ENCODE peak calls at places on chromosomes 12 and 14, in nine cellular contexts. One of them, this sample, is unnamed.

GRCh38 chr14:70906785-70907171 is 481 bp upstream of the PCNX1 start:
- DNase-seq in thoracic aorta: no peak
- DNase-seq in breast epithelium: no peak
- DNase-seq in upper lobe of right lung: no peak
- DNase-seq in heart right ventricle: no peak
- DNase-seq in fibroblast of lung: no peak
- DNase-seq in OCI-LY7: no peak
- DNase-seq in CD8-positive, alpha-beta memory T cell: no peak
- DNase-seq in tibial artery: no peak
- DNase-seq in this sample: no peak

GRCh38 chr14:24185741-24186140 is 2.9 kb downstream of the IPO4 start:
- DNase-seq in breast epithelium: no peak
- DNase-seq in fibroblast of lung: no peak
- DNase-seq in upper lobe of right lung: no peak
- DNase-seq in thoracic aorta: no peak
- DNase-seq in heart right ventricle: no peak
- DNase-seq in tibial artery: no peak
- DNase-seq in OCI-LY7: no peak
- DNase-seq in CD8-positive, alpha-beta memory T cell: no peak
- DNase-seq in this sample: no peak

GRCh38 chr14:30906752-30907658 is 32.6 kb downstream of the COCH start:
- DNase-seq in tibial artery: no peak
- DNase-seq in CD8-positive, alpha-beta memory T cell: no peak
- DNase-seq in thoracic aorta: no peak
- DNase-seq in breast epithelium: no peak
- DNase-seq in fibroblast of lung: no peak
- DNase-seq in upper lobe of right lung: no peak
- DNase-seq in heart right ventricle: no peak
- DNase-seq in OCI-LY7: peak; percentile 36
- DNase-seq in this sample: no peak

GRCh38 chr12:52170827-52171226 is 21.0 kb downstream of the KRT80 start:
- DNase-seq in breast epithelium: no peak
- DNase-seq in thoracic aorta: no peak
- DNase-seq in upper lobe of right lung: no peak
- DNase-seq in tibial artery: no peak
- DNase-seq in fibroblast of lung: no peak
- DNase-seq in CD8-positive, alpha-beta memory T cell: no peak
- DNase-seq in heart right ventricle: no peak
- DNase-seq in OCI-LY7: no peak
- DNase-seq in this sample: no peak

GRCh38 chr12:130831246-130831645 is 7.8 kb downstream of the STX2 start:
- DNase-seq in tibial artery: no peak
- DNase-seq in CD8-positive, alpha-beta memory T cell: no peak
- DNase-seq in heart right ventricle: no peak
- DNase-seq in fibroblast of lung: no peak
- DNase-seq in thoracic aorta: no peak
- DNase-seq in upper lobe of right lung: no peak
- DNase-seq in OCI-LY7: no peak
- DNase-seq in breast epithelium: no peak
- DNase-seq in this sample: no peak

GRCh38 chr14:44449694-44450093 is 57.4 kb downstream of the FSCB start:
- DNase-seq in thoracic aorta: no peak
- DNase-seq in heart right ventricle: no peak
- DNase-seq in fibroblast of lung: no peak
- DNase-seq in upper lobe of right lung: no peak
- DNase-seq in tibial artery: no peak
- DNase-seq in CD8-positive, alpha-beta memory T cell: no peak
- DNase-seq in OCI-LY7: no peak
- DNase-seq in breast epithelium: no peak
- DNase-seq in this sample: no peak

GRCh38 chr12:95037906-95038305 is 34.4 kb upstream of the NDUFA12 start:
- DNase-seq in tibial artery: no peak
- DNase-seq in heart right ventricle: no peak
- DNase-seq in upper lobe of right lung: no peak
- DNase-seq in fibroblast of lung: peak; percentile 5
- DNase-seq in CD8-positive, alpha-beta memory T cell: no peak
- DNase-seq in breast epithelium: no peak
- DNase-seq in thoracic aorta: no peak
- DNase-seq in OCI-LY7: no peak
- DNase-seq in this sample: no peak

GRCh38 chr14:102046337-102047278 is 40.2 kb downstream of the HSP90AA1 start:
- DNase-seq in OCI-LY7: peak; percentile 45
- DNase-seq in upper lobe of right lung: peak; percentile 88
- DNase-seq in fibroblast of lung: peak; percentile 56
- DNase-seq in tibial artery: peak; percentile 95
- DNase-seq in CD8-positive, alpha-beta memory T cell: peak; percentile 9
- DNase-seq in thoracic aorta: peak; percentile 65
- DNase-seq in breast epithelium: peak; percentile 92
- DNase-seq in heart right ventricle: peak; percentile 81
- DNase-seq in this sample: peak; percentile 90

DNA sequence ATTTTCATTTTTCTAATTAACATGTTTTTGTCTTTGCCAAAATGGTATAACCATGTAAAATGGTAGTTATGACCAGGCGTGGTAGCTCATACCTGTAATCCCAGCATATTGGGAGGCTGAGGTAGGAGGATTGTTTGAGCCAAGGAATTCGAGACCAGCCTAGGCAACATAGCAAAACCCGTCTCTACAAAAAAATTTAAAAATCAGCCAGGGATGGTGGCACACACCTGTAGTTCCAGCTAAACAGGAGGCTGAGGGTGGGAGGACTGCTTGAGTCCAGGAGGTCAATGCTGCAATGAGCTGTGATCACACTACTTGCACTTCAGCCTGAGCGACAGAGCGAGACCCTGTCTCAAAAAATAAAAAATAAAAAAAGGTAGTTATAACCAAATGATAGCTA is 23.1 kb downstream of the PPTC7 start:
- DNase-seq in thoracic aorta: no peak
- DNase-seq in heart right ventricle: no peak
- DNase-seq in OCI-LY7: no peak
- DNase-seq in fibroblast of lung: no peak
- DNase-seq in breast epithelium: no peak
- DNase-seq in CD8-positive, alpha-beta memory T cell: no peak
- DNase-seq in tibial artery: no peak
- DNase-seq in upper lobe of right lung: no peak
- DNase-seq in this sample: no peak
- H3K4me1 ChIP-seq in thoracic aorta: peaks cover 23% of the 10 kb centered on the region
- H3K4me1 ChIP-seq in heart right ventricle: peaks cover 63% of the 10 kb centered on the region
- H3K4me1 ChIP-seq in OCI-LY7: peaks cover 44% of the 10 kb centered on the region
- H3K4me1 ChIP-seq in fibroblast of lung: peaks cover 18% of the 10 kb centered on the region
- H3K4me1 ChIP-seq in breast epithelium: no peaks in the 10 kb centered on the region
- H3K4me1 ChIP-seq in CD8-positive, alpha-beta memory T cell: peaks cover 58% of the 10 kb centered on the region
- H3K4me1 ChIP-seq in tibial artery: peaks cover 30% of the 10 kb centered on the region
- H3K4me1 ChIP-seq in upper lobe of right lung: peaks cover 32% of the 10 kb centered on the region
- H3K4me1 ChIP-seq in this sample: peaks cover 8% of the 10 kb centered on the region

GRCh38 chr14:67940476-67940875 is 120.9 kb downstream of the RAD51B start:
- DNase-seq in thoracic aorta: no peak
- DNase-seq in upper lobe of right lung: no peak
- DNase-seq in OCI-LY7: no peak
- DNase-seq in tibial artery: no peak
- DNase-seq in CD8-positive, alpha-beta memory T cell: no peak
- DNase-seq in heart right ventricle: no peak
- DNase-seq in fibroblast of lung: no peak
- DNase-seq in breast epithelium: no peak
- DNase-seq in this sample: no peak
- H3K27ac ChIP-seq in thoracic aorta: peak overlapping the region; percentile 56
- H3K27ac ChIP-seq in upper lobe of right lung: peak overlapping the region; percentile 61
- H3K27ac ChIP-seq in OCI-LY7: no peak overlapping the region
- H3K27ac ChIP-seq in tibial artery: peak overlapping the region; percentile 75
- H3K27ac ChIP-seq in CD8-positive, alpha-beta memory T cell: no peak overlapping the region
- H3K27ac ChIP-seq in heart right ventricle: peak overlapping the region; percentile 65
- H3K27ac ChIP-seq in fibroblast of lung: peak overlapping the region; percentile 31
- H3K27ac ChIP-seq in breast epithelium: peak overlapping the region; percentile 86
- H3K27ac ChIP-seq in this sample: peak overlapping the region; percentile 68

DNA sequence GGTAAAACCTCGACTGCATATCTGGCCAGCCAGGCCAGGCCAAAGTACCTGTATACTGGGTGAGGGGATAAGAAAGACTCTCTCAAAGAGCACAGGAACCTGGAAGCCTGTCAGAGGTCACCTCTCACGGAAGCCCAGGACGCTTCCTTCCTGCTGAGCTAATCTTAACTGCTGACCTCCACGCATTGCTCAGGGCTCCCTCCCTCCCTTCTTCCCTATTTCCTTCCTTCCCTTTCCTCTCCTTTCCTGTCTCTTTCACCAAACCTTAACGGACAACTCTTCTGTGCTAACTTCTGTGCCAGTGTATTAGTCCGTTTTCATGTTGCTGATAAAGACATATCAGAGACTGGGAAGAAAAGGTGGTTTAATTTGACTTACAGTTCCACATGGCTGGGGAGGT is 14.8 kb upstream of the RNASE10 start:
- DNase-seq in upper lobe of right lung: no peak
- DNase-seq in thoracic aorta: no peak
- DNase-seq in breast epithelium: no peak
- DNase-seq in heart right ventricle: no peak
- DNase-seq in CD8-positive, alpha-beta memory T cell: no peak
- DNase-seq in OCI-LY7: no peak
- DNase-seq in tibial artery: no peak
- DNase-seq in fibroblast of lung: no peak
- DNase-seq in this sample: no peak
- H3K4me1 ChIP-seq in upper lobe of right lung: peaks cover 2% of the 10 kb centered on the region
- H3K4me1 ChIP-seq in thoracic aorta: no peaks in the 10 kb centered on the region
- H3K4me1 ChIP-seq in breast epithelium: no peaks in the 10 kb centered on the region
- H3K4me1 ChIP-seq in heart right ventricle: peaks cover 30% of the 10 kb centered on the region
- H3K4me1 ChIP-seq in CD8-positive, alpha-beta memory T cell: peaks cover 64% of the 10 kb centered on the region
- H3K4me1 ChIP-seq in OCI-LY7: no peaks in the 10 kb centered on the region
- H3K4me1 ChIP-seq in tibial artery: no peaks in the 10 kb centered on the region
- H3K4me1 ChIP-seq in fibroblast of lung: peaks cover 2% of the 10 kb centered on the region
- H3K4me1 ChIP-seq in this sample: no peaks in the 10 kb centered on the region

DNA sequence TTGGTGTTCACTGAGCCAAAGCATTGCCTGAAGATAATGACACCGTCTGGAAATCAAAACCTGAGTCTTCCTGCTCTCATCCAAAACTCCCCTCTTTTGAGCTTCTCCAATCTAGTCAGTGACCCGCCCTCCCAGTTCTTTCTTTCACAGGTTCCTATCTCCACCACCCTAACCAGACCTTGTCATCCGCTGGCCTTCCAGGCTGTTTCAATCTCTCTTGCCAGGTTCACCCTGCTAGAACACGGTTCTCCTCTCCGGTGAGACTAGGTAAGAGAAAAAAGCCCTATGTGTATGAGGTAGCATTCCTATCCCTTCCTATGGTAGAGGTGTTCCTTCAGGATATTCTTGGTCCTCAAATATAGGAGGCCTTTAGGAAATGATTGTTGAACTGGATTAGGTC is 21.4 kb downstream of the SUSD6 start:
- DNase-seq in fibroblast of lung: no peak
- DNase-seq in upper lobe of right lung: no peak
- DNase-seq in tibial artery: no peak
- DNase-seq in heart right ventricle: no peak
- DNase-seq in thoracic aorta: no peak
- DNase-seq in OCI-LY7: no peak
- DNase-seq in CD8-positive, alpha-beta memory T cell: no peak
- DNase-seq in breast epithelium: no peak
- DNase-seq in this sample: no peak
- H3K27ac ChIP-seq in fibroblast of lung: no peak overlapping the region
- H3K27ac ChIP-seq in upper lobe of right lung: peak overlapping the region; percentile 56
- H3K27ac ChIP-seq in tibial artery: no peak overlapping the region
- H3K27ac ChIP-seq in heart right ventricle: peak overlapping the region; percentile 11
- H3K27ac ChIP-seq in thoracic aorta: no peak overlapping the region
- H3K27ac ChIP-seq in OCI-LY7: no peak overlapping the region
- H3K27ac ChIP-seq in CD8-positive, alpha-beta memory T cell: no peak overlapping the region
- H3K27ac ChIP-seq in breast epithelium: peak overlapping the region; percentile 32
- H3K27ac ChIP-seq in this sample: peak overlapping the region; percentile 47

GRCh38 chr12:89140141-89140540 is 212.2 kb downstream of the DUSP6 start:
- DNase-seq in CD8-positive, alpha-beta memory T cell: no peak
- DNase-seq in breast epithelium: no peak
- DNase-seq in fibroblast of lung: peak; percentile 28
- DNase-seq in upper lobe of right lung: no peak
- DNase-seq in thoracic aorta: no peak
- DNase-seq in OCI-LY7: no peak
- DNase-seq in tibial artery: no peak
- DNase-seq in heart right ventricle: no peak
- DNase-seq in this sample: no peak
- H3K4me1 ChIP-seq in CD8-positive, alpha-beta memory T cell: no peaks in the 10 kb centered on the region
- H3K4me1 ChIP-seq in breast epithelium: no peaks in the 10 kb centered on the region
- H3K4me1 ChIP-seq in fibroblast of lung: no peaks in the 10 kb centered on the region
- H3K4me1 ChIP-seq in upper lobe of right lung: no peaks in the 10 kb centered on the region
- H3K4me1 ChIP-seq in thoracic aorta: no peaks in the 10 kb centered on the region
- H3K4me1 ChIP-seq in OCI-LY7: no peaks in the 10 kb centered on the region
- H3K4me1 ChIP-seq in tibial artery: no peaks in the 10 kb centered on the region
- H3K4me1 ChIP-seq in heart right ventricle: peaks cover 25% of the 10 kb centered on the region
- H3K4me1 ChIP-seq in this sample: no peaks in the 10 kb centered on the region

GRCh38 chr14:81519200-81519998 is 14.3 kb downstream of the SEL1L start:
- DNase-seq in heart right ventricle: no peak
- DNase-seq in tibial artery: no peak
- DNase-seq in thoracic aorta: no peak
- DNase-seq in OCI-LY7: no peak
- DNase-seq in fibroblast of lung: no peak
- DNase-seq in CD8-positive, alpha-beta memory T cell: no peak
- DNase-seq in upper lobe of right lung: no peak
- DNase-seq in breast epithelium: no peak
- DNase-seq in this sample: no peak
- H3K27ac ChIP-seq in heart right ventricle: peak overlapping the region; percentile 33
- H3K27ac ChIP-seq in tibial artery: no peak overlapping the region
- H3K27ac ChIP-seq in thoracic aorta: peak overlapping the region; percentile 2
- H3K27ac ChIP-seq in OCI-LY7: no peak overlapping the region
- H3K27ac ChIP-seq in fibroblast of lung: peak overlapping the region; percentile 27
- H3K27ac ChIP-seq in CD8-positive, alpha-beta memory T cell: no peak overlapping the region
- H3K27ac ChIP-seq in upper lobe of right lung: peak overlapping the region; percentile 61
- H3K27ac ChIP-seq in breast epithelium: peak overlapping the region; percentile 81
- H3K27ac ChIP-seq in this sample: peak overlapping the region; percentile 59

DNA sequence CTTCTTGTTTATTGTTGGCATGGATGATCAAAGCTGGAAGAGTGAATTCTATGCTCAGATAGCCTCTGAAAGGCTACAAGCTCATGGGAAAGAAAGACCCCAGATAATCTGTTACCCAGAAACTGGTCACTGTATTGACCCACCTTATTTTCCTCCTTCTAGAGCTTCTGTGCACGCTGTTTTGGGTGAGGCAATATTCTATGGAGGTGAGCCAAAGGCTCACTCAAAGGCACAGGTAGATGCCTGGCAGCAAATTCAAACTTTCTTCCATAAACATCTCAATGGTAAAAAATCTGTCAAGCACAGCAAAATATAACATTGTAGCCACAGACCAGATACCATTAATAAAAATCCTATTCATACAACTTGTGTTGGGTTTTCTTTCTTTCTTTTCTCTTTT is 7.2 kb downstream of the ACOT6 start:
- DNase-seq in breast epithelium: no peak
- DNase-seq in upper lobe of right lung: no peak
- DNase-seq in OCI-LY7: no peak
- DNase-seq in heart right ventricle: no peak
- DNase-seq in thoracic aorta: no peak
- DNase-seq in CD8-positive, alpha-beta memory T cell: no peak
- DNase-seq in fibroblast of lung: no peak
- DNase-seq in tibial artery: no peak
- DNase-seq in this sample: no peak
- H3K4me1 ChIP-seq in breast epithelium: no peaks in the 10 kb centered on the region
- H3K4me1 ChIP-seq in upper lobe of right lung: no peaks in the 10 kb centered on the region
- H3K4me1 ChIP-seq in OCI-LY7: no peaks in the 10 kb centered on the region
- H3K4me1 ChIP-seq in heart right ventricle: no peaks in the 10 kb centered on the region
- H3K4me1 ChIP-seq in thoracic aorta: no peaks in the 10 kb centered on the region
- H3K4me1 ChIP-seq in CD8-positive, alpha-beta memory T cell: no peaks in the 10 kb centered on the region
- H3K4me1 ChIP-seq in fibroblast of lung: no peaks in the 10 kb centered on the region
- H3K4me1 ChIP-seq in tibial artery: no peaks in the 10 kb centered on the region
- H3K4me1 ChIP-seq in this sample: no peaks in the 10 kb centered on the region

This sample was measured in ascending aorta.